ENCODE peak calls at places on chromosomes 1 and 21, in ten cellular contexts. C is tibial artery, K is GM10248, E is left ventricle myocardium inferior, W is mucosa of descending colon, M is DND-41, U is WERI-Rb-1, V is GM23338, A is upper lobe of right lung, D is BE2C. L is an unnamed sample.

GRCh38 chr1:56566040-56566774 is 13.2 kb downstream of the PLPP3 start:
- DNase-seq in M (no peak), C (no peak), E (no peak), D (no peak), V (no peak), A (no peak), W (no peak), U (no peak), K (no peak), L (no peak)

GRCh38 chr21:36699546-36700294 is 805 bp downstream of the SIM2 start:
- DNase-seq in W (no peak), U (no peak), C (no peak), M (no peak), A (peak; percentile 52), K (peak; percentile 22), D (no peak), V (peak; percentile 46), E (no peak), L (no peak)

GRCh38 chr1:154400381-154400801 is 4.8 kb upstream of the IL6R start:
- DNase-seq in M (no peak), C (no peak), U (no peak), D (no peak), V (no peak), A (peak; percentile 2), K (no peak), E (no peak), W (no peak), L (no peak)

GRCh38 chr1:84603223-84603622 is 29.0 kb upstream of the CTBS start:
- DNase-seq in D (no peak), W (no peak), M (no peak), V (no peak), U (no peak), C (no peak), E (no peak), K (no peak), A (no peak), L (no peak)

GRCh38 chr1:31010081-31010989 is 55.2 kb downstream of the PUM1 start:
- DNase-seq in A (no peak), M (no peak), W (no peak), U (no peak), D (no peak), C (no peak), V (no peak), K (peak; percentile 33), E (no peak), L (no peak)

GRCh38 chr21:38337793-38338192 is 81.0 kb downstream of the KCNJ15 start:
- DNase-seq in U (no peak), V (no peak), D (no peak), C (no peak), A (no peak), W (no peak), M (no peak), K (no peak), E (no peak), L (no peak)

GRCh38 chr1:78911956-78912880 is 94.3 kb downstream of the ADGRL4 start:
- DNase-seq in U (no peak), K (no peak), C (no peak), D (no peak), W (no peak), A (no peak), M (no peak), E (no peak), V (no peak), L (no peak)

GRCh38 chr1:85581802-85582686 is 1.5 kb downstream of the CCN1 start:
- DNase-seq in A (peak; percentile 74), M (no peak), K (no peak), C (no peak), V (peak; percentile 73), E (peak; percentile 22), D (no peak), U (no peak), W (no peak), L (no peak)

DNA sequence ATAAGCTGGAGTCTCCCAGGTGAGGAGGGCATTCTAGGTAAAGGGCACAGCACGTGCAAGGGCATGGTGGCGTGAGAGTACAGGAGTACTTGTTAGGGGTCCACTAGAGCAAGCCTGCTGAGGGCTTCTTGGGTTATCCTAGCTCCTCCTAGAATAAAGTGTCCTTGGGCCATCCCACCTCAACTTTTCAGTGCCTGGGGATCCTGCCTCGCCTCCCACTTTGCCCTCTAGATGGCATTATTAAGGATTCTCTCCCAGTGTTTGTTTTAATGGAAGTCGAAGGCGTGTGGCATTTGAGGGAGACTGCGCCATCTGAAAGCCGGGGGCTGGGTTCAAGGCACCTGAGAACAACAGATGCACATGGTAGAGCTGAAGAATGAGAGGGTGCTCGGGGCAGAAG is 74.5 kb upstream of the SELENON start:
- DNase-seq in U (no peak), E (no peak), W (no peak), D (no peak), A (no peak), K (no peak), V (peak; percentile 39), C (no peak), M (no peak), L (no peak)
- TF ChIP-seq CTCF in U (no peak), E (no peak), W (no peak), D (peak; percentile 1), A (no peak), K (no peak), V (peak; percentile 44), C (no peak), M (peak; percentile 28), L (no peak)

DNA sequence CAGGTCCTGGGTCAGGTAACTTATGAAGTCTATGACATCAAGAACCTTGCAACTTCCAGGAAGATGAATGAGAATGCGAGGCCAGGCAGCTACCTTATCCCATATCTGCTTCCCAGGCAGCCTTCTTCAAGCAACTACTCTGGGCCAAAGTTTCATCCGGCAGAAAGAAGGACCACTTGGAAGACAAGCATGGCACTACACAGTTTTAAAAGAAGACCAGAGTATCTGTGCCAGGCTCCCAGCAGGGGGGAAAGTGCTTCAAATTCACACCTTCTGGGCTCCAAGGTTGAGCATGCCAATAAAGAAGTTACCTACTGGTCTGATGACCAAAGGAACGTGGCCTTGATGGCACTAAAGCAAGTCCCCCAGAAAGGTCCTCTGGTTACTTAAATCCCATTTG is 73.4 kb downstream of the CD46 start:
- DNase-seq in V (no peak), U (no peak), M (no peak), W (no peak), A (peak; percentile 6), K (no peak), E (no peak), D (no peak), C (no peak), L (no peak)
- TF ChIP-seq CTCF in V (no peak), U (no peak), M (no peak), W (no peak), A (no peak), K (no peak), E (no peak), D (no peak), C (no peak), L (no peak)

DNA sequence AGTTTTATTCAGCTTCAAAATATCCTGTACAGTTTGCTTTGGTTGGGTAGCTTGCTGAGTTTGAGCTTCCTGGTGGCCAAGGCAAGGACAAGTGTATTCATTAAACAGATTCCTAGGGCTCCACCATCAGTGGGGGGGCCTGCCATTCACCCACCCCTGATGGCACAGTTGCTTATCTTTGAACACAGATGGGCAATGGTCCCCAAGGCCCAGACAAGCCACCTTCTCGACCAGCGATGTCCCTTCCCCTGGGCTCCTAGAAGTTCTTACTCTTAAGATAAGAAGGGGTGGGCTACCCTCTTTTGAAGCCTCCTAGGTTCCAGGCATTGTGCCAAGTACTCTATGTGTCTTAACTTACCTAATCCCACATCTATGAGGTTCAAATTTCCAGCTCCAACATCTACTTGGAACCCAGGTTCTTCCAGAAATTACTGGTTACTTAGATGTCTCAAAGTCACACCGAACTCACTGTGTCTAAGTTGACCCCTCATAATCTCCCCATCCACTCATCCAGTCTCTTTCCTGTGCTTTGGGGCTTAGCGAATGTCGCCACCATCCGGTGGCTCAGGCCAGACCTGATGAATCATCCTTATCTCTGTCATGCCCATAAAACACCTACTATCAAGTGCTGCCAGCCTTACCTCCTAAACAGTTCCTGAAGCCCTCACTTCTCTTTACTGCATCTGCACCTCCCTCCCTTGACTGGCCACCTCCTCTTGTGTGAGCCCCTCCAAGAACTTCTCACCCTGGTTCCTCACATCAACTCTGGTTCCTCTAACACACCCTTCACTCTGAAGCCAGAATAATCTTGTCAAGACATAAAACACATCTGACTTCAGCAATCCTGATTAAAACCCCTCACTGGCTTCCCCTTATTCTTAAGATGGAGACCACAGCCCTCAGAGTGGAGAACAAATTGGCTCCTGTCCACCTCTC is 50.1 kb downstream of the KLHDC7A start:
- DNase-seq in V (peak; percentile 60), M (no peak), C (no peak), E (no peak), D (peak; percentile 45), K (no peak), W (peak; percentile 61), A (peak; percentile 23), U (peak; percentile 62), L (no peak)
- TF ChIP-seq CTCF in V (peak; percentile 85), M (no peak), C (no peak), E (no peak), D (peak; percentile 65), K (no peak), W (no peak), A (no peak), U (peak; percentile 73), L (peak; percentile 48)

GRCh38 chr1:67687198-67687545 is 2.2 kb downstream of the GADD45A start:
- DNase-seq in E (no peak), U (no peak), M (no peak), D (no peak), C (no peak), V (no peak), W (no peak), K (no peak), A (no peak), L (no peak)

GRCh38 chr1:67687649-67688048 is 2.6 kb downstream of the GADD45A start:
- DNase-seq in W (no peak), A (no peak), C (no peak), K (no peak), V (no peak), U (no peak), D (no peak), E (no peak), M (no peak), L (no peak)

GRCh38 chr1:67685067-67685557 is at the start of gene GADD45A:
- DNase-seq in M (peak; percentile 98), U (peak; percentile 99), V (peak; percentile 99), A (peak; percentile 99), W (peak; percentile 99), C (peak; percentile 99), E (peak; percentile 98), K (peak; percentile 96), D (peak; percentile 94), L (peak; percentile 98)

GRCh38 chr1:67685558-67686271 is 714 bp downstream of the GADD45A start:
- DNase-seq in M (peak; percentile 66), A (peak; percentile 83), V (peak; percentile 68), D (peak; percentile 30), C (peak; percentile 37), K (peak; percentile 44), E (peak; percentile 50), W (peak; percentile 76), U (peak; percentile 42), L (peak; percentile 76)

DNA sequence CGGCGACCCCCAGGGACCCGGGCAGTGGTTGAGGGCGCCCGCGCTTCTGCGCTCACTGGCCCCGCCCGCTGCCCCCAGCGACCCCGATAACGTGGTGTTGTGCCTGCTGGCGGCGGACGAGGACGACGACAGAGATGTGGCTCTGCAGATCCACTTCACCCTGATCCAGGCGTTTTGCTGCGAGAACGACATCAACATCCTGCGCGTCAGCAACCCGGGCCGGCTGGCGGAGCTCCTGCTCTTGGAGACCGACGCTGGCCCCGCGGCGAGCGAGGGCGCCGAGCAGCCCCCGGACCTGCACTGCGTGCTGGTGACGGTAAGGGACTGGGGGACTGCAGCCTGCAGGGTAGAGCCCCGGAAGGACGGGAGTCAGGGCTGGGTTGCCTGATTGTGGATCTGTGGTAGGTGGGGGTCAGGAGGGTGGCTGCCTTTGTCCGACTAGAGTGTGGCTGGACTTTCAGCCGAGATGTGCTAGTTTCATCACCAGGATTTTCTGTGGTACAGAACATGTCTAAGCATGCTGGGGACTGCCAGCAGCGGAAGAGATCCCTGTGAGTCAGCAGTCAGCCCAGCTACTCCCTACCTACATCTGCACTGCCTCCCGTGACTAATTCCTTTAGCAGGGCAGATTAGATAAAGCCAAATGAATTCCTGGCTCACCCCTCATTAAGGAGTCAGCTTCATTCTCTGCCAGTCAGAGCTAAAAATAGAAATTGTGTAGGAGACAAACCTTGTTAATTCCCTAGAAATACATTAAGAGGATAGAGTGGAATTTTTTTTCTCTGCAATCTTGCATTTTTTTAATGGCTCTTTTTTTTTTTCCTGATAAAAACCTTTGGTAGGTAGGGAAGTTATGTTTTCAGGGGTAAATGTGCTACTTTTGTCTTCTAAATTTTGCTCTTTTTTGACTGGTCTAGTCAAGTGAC is 1.5 kb downstream of the GADD45A start:
- DNase-seq in M (peak; percentile 76), E (peak; percentile 69), W (peak; percentile 80), V (peak; percentile 63), A (peak; percentile 83), K (peak; percentile 52), C (peak; percentile 86), U (peak; percentile 86), D (peak; percentile 75), L (peak; percentile 79)
- TF ChIP-seq CTCF in M (peak; percentile 36), E (no peak), W (no peak), V (no peak), A (no peak), K (peak; percentile 31), C (no peak), U (no peak), D (peak; percentile 6), L (no peak)